ENCODE peak calls at places on chromosomes 5 and 9, in six cellular contexts. E, L, R, T, H and J are unnamed samples.

GRCh38 chr5:88884435-88884877 is 1.5 kb upstream of the MEF2C start:
- DNase-seq in E (no peak), L (no peak), R (no peak), T (no peak), H (no peak), J (no peak)

GRCh38 chr9:33136721-33137120 is 30.4 kb downstream of the B4GALT1 start:
- DNase-seq in E (no peak), L (no peak), R (no peak), T (no peak), H (no peak), J (no peak)

GRCh38 chr5:55600536-55601208 is 65.9 kb upstream of the PLPP1 start:
- DNase-seq in E (no peak), L (peak), R (no peak), T (no peak), H (peak), J (no peak)

GRCh38 chr5:88942967-88943291 is 59.9 kb upstream of the MEF2C start:
- DNase-seq in E (no peak), L (peak), R (no peak), T (no peak), H (no peak), J (no peak)

GRCh38 chr9:134691695-134692572 is 50.3 kb downstream of the COL5A1 start:
- DNase-seq in E (no peak), L (no peak), R (no peak), T (no peak), H (no peak), J (peak)

GRCh38 chr5:11650936-11651335 is 253.3 kb downstream of the CTNND2 start:
- DNase-seq in E (no peak), L (no peak), R (no peak), T (no peak), H (no peak), J (no peak)

GRCh38 chr9:92405770-92406169 is 1.4 kb upstream of the OGN start:
- DNase-seq in E (no peak), L (no peak), R (no peak), T (no peak), H (no peak), J (no peak)

GRCh38 chr5:81779125-81779934 is 28.4 kb upstream of the SSBP2 start:
- DNase-seq in E (peak), L (no peak), R (no peak), T (peak), H (peak), J (peak)

GRCh38 chr5:164980480-164980879 is 1475.1 kb downstream of the MAT2B start:
- DNase-seq in E (no peak), L (no peak), R (no peak), T (no peak), H (no peak), J (no peak)

GRCh38 chr5:32428426-32428825 is 16.1 kb downstream of the ZFR start:
- DNase-seq in E (no peak), L (no peak), R (no peak), T (no peak), H (no peak), J (peak)

GRCh38 chr9:20289416-20289815 is 332.9 kb downstream of the MLLT3 start:
- DNase-seq in E (no peak), L (no peak), R (no peak), T (no peak), H (no peak), J (no peak)

GRCh38 chr9:12906646-12907045 is 131.8 kb downstream of the LURAP1L start:
- DNase-seq in E (no peak), L (no peak), R (no peak), T (no peak), H (no peak), J (no peak)

GRCh38 chr9:93580654-93581380 is 4.4 kb downstream of the PHF2 start:
- DNase-seq in E (no peak), L (no peak), R (no peak), T (no peak), H (no peak), J (no peak)

GRCh38 chr9:110143969-110144545 is 63.9 kb downstream of the C9orf152 start:
- DNase-seq in E (no peak), L (no peak), R (no peak), T (no peak), H (no peak), J (no peak)

GRCh38 chr9:136095028-136095494 is at the start of gene NACC2:
- DNase-seq in E (peak), L (no peak), R (no peak), T (peak), H (peak), J (no peak)

GRCh38 chr5:2417301-2417700 is 334.2 kb downstream of the IRX2 start:
- DNase-seq in E (no peak), L (no peak), R (no peak), T (no peak), H (no peak), J (no peak)

GRCh38 chr9:129737479-129738269 is 15.2 kb downstream of the PTGES start:
- DNase-seq in E (peak), L (no peak), R (peak), T (peak), H (peak), J (peak)

GRCh38 chr9:1458503-1458902 is 408.3 kb downstream of the DMRT2 start:
- DNase-seq in E (no peak), L (peak), R (no peak), T (no peak), H (peak), J (no peak)

GRCh38 chr9:124512806-124513204 is 5.6 kb upstream of the NR5A1 start:
- DNase-seq in E (no peak), L (no peak), R (no peak), T (no peak), H (no peak), J (no peak)

GRCh38 chr9:91816356-91816755 is 133.7 kb downstream of the ROR2 start:
- DNase-seq in E (no peak), L (no peak), R (no peak), T (no peak), H (no peak), J (no peak)

GRCh38 chr5:138468133-138468965 is 3.1 kb downstream of the EGR1 start:
- DNase-seq in E (no peak), L (no peak), R (no peak), T (no peak), H (no peak), J (no peak)

GRCh38 chr5:39891376-39891775 is 466.6 kb upstream of the DAB2 start:
- DNase-seq in E (no peak), L (no peak), R (no peak), T (no peak), H (peak), J (no peak)

GRCh38 chr9:133478851-133479711 is at the start of gene SLC2A6:
- DNase-seq in E (peak), L (peak), R (peak), T (peak), H (peak), J (peak)

GRCh38 chr5:139562847-139563246 is 1.7 kb downstream of the UBE2D2 start:
- DNase-seq in E (no peak), L (no peak), R (no peak), T (no peak), H (no peak), J (no peak)

GRCh38 chr5:105922574-105922973 is 1748.2 kb downstream of the EFNA5 start:
- DNase-seq in E (no peak), L (no peak), R (no peak), T (no peak), H (no peak), J (no peak)

GRCh38 chr9:105881654-105882349 is 187.5 kb downstream of the TMEM38B start:
- DNase-seq in E (peak), L (peak), R (peak), T (peak), H (peak), J (peak)

GRCh38 chr5:147481376-147481775 is 28.5 kb downstream of the DPYSL3 start:
- DNase-seq in E (no peak), L (no peak), R (no peak), T (no peak), H (peak), J (no peak)

GRCh38 chr9:128459011-128459410 is 3.2 kb downstream of the ODF2 start:
- DNase-seq in E (no peak), L (no peak), R (no peak), T (no peak), H (no peak), J (no peak)

GRCh38 chr5:72141440-72142271 is 34.4 kb downstream of the MAP1B start:
- DNase-seq in E (no peak), L (peak), R (no peak), T (no peak), H (peak), J (peak)

GRCh38 chr9:137382728-137383452 is 40.1 kb downstream of the EXD3 start:
- DNase-seq in E (no peak), L (no peak), R (no peak), T (no peak), H (no peak), J (peak)